ENCODE peak calls at places on chromosomes 16 and 17, in eight cellular contexts. V is T-helper 1 cell; L is M059J; X is cardiac fibroblast; E is hepatic stellate cell; N is substantia nigra; H is NCI-H524; O is stimulated activated CD4-positive, alpha-beta T cell treated with anti-CD3 and anti-CD28 coated beads, Interleukin-12 subunit alpha, Interleukin-12 subunit beta, amount 100 ng/mL, for 4 hours. P is an unnamed sample.

GRCh38 chr16:87740909-87741424 is 24.8 kb downstream of the KLHDC4 start:
- DNase-seq in H (no peak), V (no peak), E (no peak), X (no peak), N (peak), O (no peak), L (no peak), P (peak)

GRCh38 chr17:44360826-44361225 is 2.8 kb downstream of the FAM171A2 start:
- DNase-seq in H (no peak), N (no peak), X (peak), O (no peak), E (peak), V (no peak), L (peak), P (peak)

GRCh38 chr16:4700380-4700996 is 7.1 kb downstream of the NUDT16L1 start:
- DNase-seq in X (no peak), V (no peak), N (no peak), E (no peak), H (no peak), L (no peak), O (no peak), P (no peak)

GRCh38 chr17:20263595-20263994 is 203.7 kb downstream of the LGALS9B start:
- DNase-seq in X (peak), H (no peak), L (no peak), V (no peak), N (no peak), E (no peak), O (no peak), P (peak)

GRCh38 chr17:68381076-68381900 is 76.0 kb downstream of the WIPI1 start:
- DNase-seq in H (no peak), X (peak), E (peak), N (no peak), V (no peak), O (no peak), L (peak), P (peak)

GRCh38 chr17:11598274-11599221 is at the start of gene DNAH9:
- DNase-seq in H (peak), O (peak), L (peak), E (no peak), X (peak), N (peak), V (no peak), P (peak)

GRCh38 chr17:19540706-19541370 is 7.2 kb downstream of the SLC47A1 start:
- DNase-seq in O (no peak), L (no peak), E (no peak), X (no peak), H (no peak), V (no peak), N (no peak), P (no peak)

GRCh38 chr16:23557779-23558330 is 328 bp downstream of the UBFD1 start:
- DNase-seq in X (peak), H (no peak), V (no peak), L (peak), E (peak), N (no peak), O (no peak), P (peak)

GRCh38 chr16:89443727-89444084 is 46.7 kb downstream of the ANKRD11 start:
- DNase-seq in N (no peak), V (no peak), O (no peak), H (no peak), E (no peak), L (no peak), X (no peak), P (no peak)